ENCODE peak calls at places on chromosome 2, in eight cellular contexts. R is iPS DF 6.9, L is body of pancreas, B is astrocyte, Y is hepatocyte, W is cardiac muscle cell, H is heart right ventricle, O is A549. V is an unnamed sample.

GRCh38 chr2:199596549-199596948 is 138.8 kb upstream of the SATB2 start:
- DNase-seq in R (no peak), L (peak), B (no peak), Y (no peak), W (no peak), H (no peak), O (peak), V (no peak)

GRCh38 chr2:5387421-5387820 is 304.8 kb upstream of the SOX11 start:
- DNase-seq in R (no peak), L (no peak), B (peak), Y (no peak), W (no peak), H (no peak), O (no peak), V (no peak)

GRCh38 chr2:158394453-158394852 is 62.1 kb downstream of the CCDC148 start:
- DNase-seq in R (no peak), L (no peak), B (peak), Y (peak), W (no peak), H (no peak), O (no peak), V (no peak)

GRCh38 chr2:207813942-207814341 is 44.2 kb upstream of the FZD5 start:
- DNase-seq in R (no peak), L (no peak), B (no peak), Y (no peak), W (no peak), H (no peak), O (no peak), V (no peak)

GRCh38 chr2:27502149-27502548 is 5.5 kb downstream of the GCKR start:
- DNase-seq in R (no peak), L (no peak), B (peak), Y (no peak), W (no peak), H (no peak), O (no peak), V (no peak)

GRCh38 chr2:224222976-224223375 is 178.9 kb downstream of the FAM124B start:
- DNase-seq in R (no peak), L (no peak), B (no peak), Y (no peak), W (no peak), H (no peak), O (no peak), V (no peak)

GRCh38 chr2:10267036-10267435 is 35.7 kb upstream of the HPCAL1 start:
- DNase-seq in R (no peak), L (no peak), B (no peak), Y (no peak), W (no peak), H (no peak), O (no peak), V (no peak)

GRCh38 chr2:8285081-8285480 is 396.8 kb upstream of the ID2 start:
- DNase-seq in R (peak), L (no peak), B (no peak), Y (peak), W (no peak), H (no peak), O (no peak), V (no peak)

GRCh38 chr2:177296047-177296446 is 31.5 kb upstream of the NFE2L2 start:
- DNase-seq in R (no peak), L (no peak), B (no peak), Y (no peak), W (no peak), H (no peak), O (peak), V (no peak)

GRCh38 chr2:218282173-218282991 is 9.9 kb downstream of the TMBIM1 start:
- DNase-seq in R (no peak), L (peak), B (peak), Y (peak), W (no peak), H (peak), O (no peak), V (peak)

GRCh38 chr2:132593171-132593570 is 76.8 kb downstream of the LYPD1 start:
- DNase-seq in R (no peak), L (no peak), B (peak), Y (peak), W (no peak), H (no peak), O (no peak), V (no peak)

GRCh38 chr2:121993682-121994081 is 238.2 kb downstream of the TSN start:
- DNase-seq in R (no peak), L (no peak), B (no peak), Y (no peak), W (no peak), H (no peak), O (no peak), V (no peak)

GRCh38 chr2:37918742-37919186 is 6.3 kb upstream of the RMDN2 start:
- DNase-seq in R (no peak), L (no peak), B (no peak), Y (peak), W (no peak), H (no peak), O (no peak), V (no peak)

GRCh38 chr2:23606196-23606595 is 221.2 kb downstream of the KLHL29 start:
- DNase-seq in R (no peak), L (no peak), B (no peak), Y (no peak), W (no peak), H (no peak), O (no peak), V (no peak)

GRCh38 chr2:102013200-102014040 is 21.7 kb downstream of the IL1R2 start:
- DNase-seq in R (no peak), L (no peak), B (no peak), Y (no peak), W (no peak), H (no peak), O (no peak), V (no peak)

GRCh38 chr2:189268763-189269162 is 89.2 kb upstream of the COL5A2 start:
- DNase-seq in R (no peak), L (no peak), B (no peak), Y (no peak), W (no peak), H (no peak), O (no peak), V (no peak)
- H3K4me3 ChIP-seq in R (no peak), L (no peak), B (no peak), Y (no peak), W (no peak), H (no peak), O (no peak), V (no peak)

DNA sequence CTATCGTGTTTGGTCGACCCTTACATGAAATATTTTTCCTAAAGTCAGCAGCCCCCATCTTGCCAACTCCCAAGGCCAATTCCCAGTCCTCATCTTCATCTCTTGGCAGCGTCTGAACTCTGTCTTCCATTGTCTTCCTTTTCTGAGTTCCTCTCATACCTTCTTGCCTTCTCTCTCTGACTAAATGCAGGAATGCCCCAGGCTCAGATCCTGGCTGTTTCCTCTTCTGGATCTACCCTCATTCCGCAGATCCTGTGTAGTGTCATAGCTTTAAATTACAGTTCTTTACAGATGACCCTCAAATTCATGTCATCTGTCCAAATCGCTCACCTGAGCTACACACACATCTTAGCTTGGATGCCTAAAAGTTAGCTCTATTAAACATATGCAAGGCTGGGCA is 94.7 kb downstream of the MMADHC start:
- DNase-seq in R (no peak), L (no peak), B (no peak), Y (no peak), W (no peak), H (no peak), O (no peak), V (no peak)
- H3K27ac ChIP-seq in R (no peak), L (no peak), B (no peak), Y (no peak), W (no peak), H (no peak), O (no peak), V (no peak)

DNA sequence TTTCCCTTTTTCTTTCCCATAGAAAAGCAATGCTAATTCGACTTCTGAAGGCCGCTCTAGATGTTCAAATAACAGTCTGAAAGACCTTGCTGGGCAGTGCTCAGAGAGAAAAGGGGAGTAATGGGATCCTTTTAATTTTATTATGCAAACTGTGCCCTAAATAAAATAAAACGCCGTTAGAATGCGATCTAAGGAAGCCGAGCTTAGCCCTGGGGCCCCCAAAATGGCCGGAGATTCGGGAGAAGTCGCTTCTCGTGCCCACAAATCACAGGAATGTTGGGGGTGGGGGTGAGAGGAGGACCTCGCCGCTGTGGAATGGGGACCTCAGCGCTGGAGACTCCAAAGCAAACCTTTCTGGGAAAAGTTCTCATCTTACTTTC is 8.4 kb upstream of the POU3F3 start:
- DNase-seq in R (no peak), L (no peak), B (no peak), Y (no peak), W (no peak), H (no peak), O (no peak), V (no peak)
- H3K4me3 ChIP-seq in R (peak), L (no peak), B (peak), Y (no peak), W (no peak), H (no peak), O (peak), V (no peak)

DNA sequence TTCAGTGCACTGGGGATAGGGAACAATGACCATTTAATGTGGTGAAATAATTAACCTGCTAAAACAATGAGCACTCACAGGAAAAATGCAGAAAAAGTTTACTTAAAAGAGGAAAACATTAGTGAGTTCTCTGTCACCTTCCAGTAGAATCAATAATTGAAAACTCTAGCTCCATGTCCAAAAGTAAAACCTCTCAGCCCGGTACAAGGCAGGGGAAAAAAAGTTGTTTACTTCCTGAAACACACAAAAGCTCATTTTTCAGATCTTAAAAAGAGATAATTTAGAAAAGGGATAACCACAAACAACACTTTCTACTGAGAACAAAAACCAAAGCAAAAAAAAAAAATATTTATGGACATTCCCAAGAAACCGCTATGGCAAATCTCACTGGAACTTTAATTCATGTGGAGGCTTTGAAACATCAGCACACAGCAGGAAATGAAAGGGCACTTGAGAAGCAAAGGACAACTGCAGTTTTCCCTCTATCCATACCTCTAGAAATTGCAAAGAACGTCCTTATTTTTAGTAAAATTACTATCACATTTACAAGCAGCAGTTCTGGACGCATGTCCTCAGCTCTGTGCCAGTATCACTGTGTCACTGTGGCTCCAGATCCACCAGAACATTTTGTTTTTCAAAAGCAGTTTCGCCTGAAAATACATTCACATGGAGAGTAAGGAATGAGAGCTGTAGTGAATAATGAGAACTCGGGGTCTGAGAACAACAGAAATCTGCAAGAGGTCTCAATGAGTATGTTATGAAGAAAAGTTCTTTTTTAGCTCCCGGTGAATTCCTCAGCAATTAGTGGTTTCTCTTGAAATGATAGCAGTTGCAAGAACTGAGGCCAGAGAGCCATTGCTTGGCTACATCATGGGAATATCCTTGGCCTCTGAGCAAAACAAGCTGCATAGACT is 44.7 kb upstream of the DNAH7 start:
- DNase-seq in R (no peak), L (no peak), B (peak), Y (no peak), W (no peak), H (no peak), O (no peak), V (no peak)
- H3K27ac ChIP-seq in R (no peak), L (peak), B (peak), Y (peak), W (peak), H (peak), O (peak), V (peak)